ENCODE peak calls at places on chromosomes 7 and 10, in six cellular contexts. One of them, this sample, is unnamed.

GRCh38 chr7:75945297-75946168 is 30.6 kb downstream of the POR start:
- DNase-seq in GM23248: peak
- DNase-seq in Panc1: no peak
- DNase-seq in neural progenitor cell: no peak
- DNase-seq in H9: no peak
- DNase-seq in psoas muscle: peak
- DNase-seq in this sample: no peak

GRCh38 chr7:93315896-93316295 is 83.7 kb downstream of the VPS50 start:
- DNase-seq in GM23248: peak
- DNase-seq in Panc1: no peak
- DNase-seq in neural progenitor cell: no peak
- DNase-seq in H9: no peak
- DNase-seq in psoas muscle: no peak
- DNase-seq in this sample: no peak

GRCh38 chr7:69906309-69906995 is 308.2 kb downstream of the AUTS2 start:
- DNase-seq in GM23248: peak
- DNase-seq in Panc1: no peak
- DNase-seq in neural progenitor cell: no peak
- DNase-seq in H9: no peak
- DNase-seq in psoas muscle: no peak
- DNase-seq in this sample: peak

GRCh38 chr7:368651-369475 is 78.9 kb downstream of the FOXL3 start:
- DNase-seq in GM23248: no peak
- DNase-seq in Panc1: no peak
- DNase-seq in neural progenitor cell: no peak
- DNase-seq in H9: no peak
- DNase-seq in psoas muscle: peak
- DNase-seq in this sample: no peak

GRCh38 chr10:13815766-13816165 is 229.0 kb downstream of the PRPF18 start:
- DNase-seq in GM23248: peak
- DNase-seq in Panc1: peak
- DNase-seq in neural progenitor cell: no peak
- DNase-seq in H9: no peak
- DNase-seq in psoas muscle: no peak
- DNase-seq in this sample: no peak

GRCh38 chr7:1979591-1980560 is 252.9 kb downstream of the MAD1L1 start:
- DNase-seq in GM23248: no peak
- DNase-seq in Panc1: no peak
- DNase-seq in neural progenitor cell: no peak
- DNase-seq in H9: peak
- DNase-seq in psoas muscle: no peak
- DNase-seq in this sample: no peak

GRCh38 chr7:23491502-23491901 is 21.2 kb upstream of the IGF2BP3 start:
- DNase-seq in GM23248: no peak
- DNase-seq in Panc1: no peak
- DNase-seq in neural progenitor cell: no peak
- DNase-seq in H9: no peak
- DNase-seq in psoas muscle: no peak
- DNase-seq in this sample: no peak

GRCh38 chr7:620052-620451 is 100.4 kb upstream of the PDGFA start:
- DNase-seq in GM23248: peak
- DNase-seq in Panc1: no peak
- DNase-seq in neural progenitor cell: no peak
- DNase-seq in H9: no peak
- DNase-seq in psoas muscle: no peak
- DNase-seq in this sample: no peak

GRCh38 chr7:112173214-112173905 is 32.8 kb downstream of the DOCK4 start:
- DNase-seq in GM23248: no peak
- DNase-seq in Panc1: no peak
- DNase-seq in neural progenitor cell: no peak
- DNase-seq in H9: no peak
- DNase-seq in psoas muscle: no peak
- DNase-seq in this sample: no peak

GRCh38 chr7:112206238-112207105 is at the start of the genes DOCK4 and ZNF277:
- DNase-seq in GM23248: peak
- DNase-seq in Panc1: peak
- DNase-seq in neural progenitor cell: peak
- DNase-seq in H9: peak
- DNase-seq in psoas muscle: peak
- DNase-seq in this sample: peak

GRCh38 chr10:62831346-62831745 is 15.2 kb upstream of the EGR2 start:
- DNase-seq in GM23248: peak
- DNase-seq in Panc1: no peak
- DNase-seq in neural progenitor cell: no peak
- DNase-seq in H9: no peak
- DNase-seq in psoas muscle: no peak
- DNase-seq in this sample: no peak

GRCh38 chr7:121832347-121832746 is 40.6 kb upstream of the PTPRZ1 start:
- DNase-seq in GM23248: no peak
- DNase-seq in Panc1: no peak
- DNase-seq in neural progenitor cell: no peak
- DNase-seq in H9: no peak
- DNase-seq in psoas muscle: no peak
- DNase-seq in this sample: peak

GRCh38 chr10:50294582-50294981 is 43.3 kb upstream of the ASAH2 start:
- DNase-seq in GM23248: no peak
- DNase-seq in Panc1: no peak
- DNase-seq in neural progenitor cell: no peak
- DNase-seq in H9: no peak
- DNase-seq in psoas muscle: no peak
- DNase-seq in this sample: no peak

GRCh38 chr7:44477063-44477830 is 13.2 kb downstream of the NUDCD3 start:
- DNase-seq in GM23248: peak
- DNase-seq in Panc1: peak
- DNase-seq in neural progenitor cell: peak
- DNase-seq in H9: peak
- DNase-seq in psoas muscle: peak
- DNase-seq in this sample: peak

GRCh38 chr7:40586197-40586596 is 451.4 kb downstream of the SUGCT start:
- DNase-seq in GM23248: peak
- DNase-seq in Panc1: no peak
- DNase-seq in neural progenitor cell: no peak
- DNase-seq in H9: no peak
- DNase-seq in psoas muscle: no peak
- DNase-seq in this sample: no peak

GRCh38 chr7:130359276-130359857 is 14.8 kb downstream of the CPA5 start:
- DNase-seq in GM23248: no peak
- DNase-seq in Panc1: no peak
- DNase-seq in neural progenitor cell: no peak
- DNase-seq in H9: no peak
- DNase-seq in psoas muscle: no peak
- DNase-seq in this sample: no peak

GRCh38 chr10:23284155-23284554 is 60.4 kb downstream of the C10orf67 start:
- DNase-seq in GM23248: no peak
- DNase-seq in Panc1: no peak
- DNase-seq in neural progenitor cell: no peak
- DNase-seq in H9: no peak
- DNase-seq in psoas muscle: no peak
- DNase-seq in this sample: no peak

GRCh38 chr10:3295501-3296005 is 123.0 kb upstream of the PITRM1 start:
- DNase-seq in GM23248: no peak
- DNase-seq in Panc1: no peak
- DNase-seq in neural progenitor cell: no peak
- DNase-seq in H9: no peak
- DNase-seq in psoas muscle: no peak
- DNase-seq in this sample: no peak

GRCh38 chr10:85445702-85446101 is 920.9 kb downstream of the GRID1 start:
- DNase-seq in GM23248: no peak
- DNase-seq in Panc1: no peak
- DNase-seq in neural progenitor cell: no peak
- DNase-seq in H9: no peak
- DNase-seq in psoas muscle: no peak
- DNase-seq in this sample: no peak

GRCh38 chr7:142379445-142379844 is 121.6 kb upstream of the PRSS58 start:
- DNase-seq in GM23248: no peak
- DNase-seq in Panc1: no peak
- DNase-seq in neural progenitor cell: no peak
- DNase-seq in H9: no peak
- DNase-seq in psoas muscle: no peak
- DNase-seq in this sample: no peak

GRCh38 chr7:132393789-132394261 is 182.4 kb downstream of the PLXNA4 start:
- DNase-seq in GM23248: peak
- DNase-seq in Panc1: no peak
- DNase-seq in neural progenitor cell: no peak
- DNase-seq in H9: no peak
- DNase-seq in psoas muscle: peak
- DNase-seq in this sample: no peak

GRCh38 chr7:128040205-128040604 is 9.0 kb upstream of the LRRC4 start:
- DNase-seq in GM23248: no peak
- DNase-seq in Panc1: no peak
- DNase-seq in neural progenitor cell: no peak
- DNase-seq in H9: no peak
- DNase-seq in psoas muscle: no peak
- DNase-seq in this sample: no peak

DNA sequence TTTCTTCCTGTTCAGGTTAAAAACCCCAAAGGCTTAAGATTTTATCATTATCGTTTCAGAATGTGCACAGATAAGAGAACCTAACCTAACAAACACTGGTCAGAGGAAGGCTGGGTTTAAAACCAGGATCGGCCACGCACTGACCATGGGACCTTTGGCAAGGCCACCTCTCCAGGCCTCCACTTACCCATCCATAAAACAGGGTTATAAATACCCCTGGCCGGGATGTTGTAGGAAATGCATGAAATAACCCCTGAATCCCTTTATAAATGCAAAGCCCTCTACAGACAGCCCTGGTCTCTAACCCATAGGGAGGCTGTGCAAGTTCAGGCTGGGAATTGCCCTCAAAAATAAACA is 418 bp downstream of the DEPP1 start:
- DNase-seq in GM23248: no peak
- DNase-seq in Panc1: no peak
- DNase-seq in neural progenitor cell: no peak
- DNase-seq in H9: no peak
- DNase-seq in psoas muscle: no peak
- DNase-seq in this sample: no peak
- H3K27ac ChIP-seq in GM23248: peak
- H3K27ac ChIP-seq in Panc1: peak
- H3K27ac ChIP-seq in neural progenitor cell: no peak
- H3K27ac ChIP-seq in H9: no peak
- H3K27ac ChIP-seq in psoas muscle: peak
- H3K27ac ChIP-seq in this sample: peak

DNA sequence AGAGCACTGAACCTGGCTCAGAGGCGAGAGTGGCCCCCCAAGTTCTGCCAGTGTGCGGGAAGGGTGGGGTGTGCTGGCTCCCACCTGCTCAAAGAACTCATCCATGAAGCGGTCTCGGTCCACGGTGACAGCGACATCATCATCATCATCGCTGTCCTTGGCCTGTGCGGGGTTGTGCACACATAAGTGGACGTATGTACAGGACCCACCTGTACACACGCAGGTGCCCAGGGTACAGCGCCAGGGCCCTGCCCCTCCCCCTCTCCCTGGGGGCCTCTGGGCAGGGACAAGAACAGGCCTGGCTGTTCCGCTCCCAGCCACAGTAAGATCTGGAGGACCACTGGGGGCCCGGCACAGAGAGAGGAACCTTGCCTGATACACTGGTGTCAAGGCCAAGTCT is 10.5 kb downstream of the STX1A start:
- DNase-seq in GM23248: no peak
- DNase-seq in Panc1: no peak
- DNase-seq in neural progenitor cell: no peak
- DNase-seq in H9: no peak
- DNase-seq in psoas muscle: no peak
- DNase-seq in this sample: no peak
- H3K27ac ChIP-seq in GM23248: no peak
- H3K27ac ChIP-seq in Panc1: peak
- H3K27ac ChIP-seq in neural progenitor cell: no peak
- H3K27ac ChIP-seq in H9: no peak
- H3K27ac ChIP-seq in psoas muscle: no peak
- H3K27ac ChIP-seq in this sample: no peak

DNA sequence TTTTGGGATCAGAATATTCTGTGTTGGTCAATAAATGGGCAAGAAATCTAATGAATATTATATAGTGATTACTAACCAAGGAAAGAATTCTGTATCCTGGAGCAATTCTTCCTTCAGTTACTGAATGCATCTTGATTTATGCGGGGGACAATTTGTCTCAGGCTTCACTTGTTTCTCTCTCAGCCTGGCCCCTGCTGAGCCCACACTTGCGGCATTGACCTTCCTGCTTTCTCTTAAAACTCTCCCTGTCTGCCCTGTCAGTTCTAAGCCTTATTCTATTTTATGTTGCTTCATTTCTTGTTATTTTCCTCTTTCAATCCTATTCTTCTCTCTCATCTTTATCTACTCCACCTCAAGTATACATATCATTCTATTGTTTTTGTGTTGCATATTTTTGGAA is 122.1 kb upstream of the TPK1 start:
- DNase-seq in GM23248: no peak
- DNase-seq in Panc1: no peak
- DNase-seq in neural progenitor cell: no peak
- DNase-seq in H9: no peak
- DNase-seq in psoas muscle: no peak
- DNase-seq in this sample: no peak
- H3K27ac ChIP-seq in GM23248: no peak
- H3K27ac ChIP-seq in Panc1: no peak
- H3K27ac ChIP-seq in neural progenitor cell: no peak
- H3K27ac ChIP-seq in H9: no peak
- H3K27ac ChIP-seq in psoas muscle: no peak
- H3K27ac ChIP-seq in this sample: no peak

DNA sequence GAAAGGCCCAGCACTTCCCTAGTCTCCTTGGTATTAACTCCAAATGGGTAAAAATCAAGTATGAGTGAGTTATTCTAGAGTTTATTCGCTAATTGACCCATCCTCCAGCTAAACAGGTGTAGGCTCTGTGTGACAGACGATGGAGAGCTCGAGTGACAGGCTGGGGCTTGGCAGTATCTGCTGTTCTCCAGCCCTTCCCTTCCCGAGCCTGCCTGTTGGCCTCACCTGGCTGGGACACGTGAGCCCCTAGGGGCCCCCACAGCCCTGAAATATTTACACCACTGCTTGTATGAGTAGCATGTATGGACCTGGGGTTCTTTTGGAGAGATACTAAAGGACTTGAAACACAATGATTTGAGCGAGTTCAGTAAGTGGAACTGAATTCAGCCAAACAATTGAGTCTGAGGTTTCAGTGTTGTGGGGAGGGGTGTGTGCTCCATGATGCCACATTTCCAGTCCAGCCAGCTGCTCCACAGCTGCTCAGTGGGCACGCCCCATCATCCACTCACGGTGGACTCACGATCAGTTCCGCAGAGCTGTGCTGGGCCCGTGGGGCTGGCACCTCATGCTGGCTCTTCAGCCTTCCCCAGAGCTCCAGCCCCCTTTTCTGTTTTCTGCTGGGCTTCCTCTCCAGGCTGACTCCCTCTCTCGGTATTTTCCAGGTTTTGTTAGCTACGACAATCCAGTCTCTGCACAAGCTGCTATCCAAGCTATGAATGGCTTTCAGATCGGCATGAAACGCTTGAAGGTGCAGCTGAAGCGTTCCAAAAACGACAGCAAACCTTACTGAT is 283.0 kb downstream of the USP6NL start:
- DNase-seq in GM23248: peak
- DNase-seq in Panc1: no peak
- DNase-seq in neural progenitor cell: peak
- DNase-seq in H9: no peak
- DNase-seq in psoas muscle: no peak
- DNase-seq in this sample: no peak
- H3K27ac ChIP-seq in GM23248: no peak
- H3K27ac ChIP-seq in Panc1: no peak
- H3K27ac ChIP-seq in neural progenitor cell: no peak
- H3K27ac ChIP-seq in H9: no peak
- H3K27ac ChIP-seq in psoas muscle: no peak
- H3K27ac ChIP-seq in this sample: peak